ENCODE peak calls at places on chromosome 2, in seven cellular contexts. E, O, F, N, D, L and A are unnamed samples.

GRCh38 chr2:238895901-238896600 is 48.2 kb downstream of the TWIST2 start:
- DNase-seq in E (no peak), O (peak; percentile 94), F (no peak), N (no peak), D (no peak), L (peak; percentile 58), A (peak; percentile 97)

GRCh38 chr2:64420675-64421074 is 33.3 kb upstream of the LGALSL start:
- DNase-seq in E (no peak), O (no peak), F (no peak), N (no peak), D (no peak), L (no peak), A (no peak)

GRCh38 chr2:119240311-119241204 is 16.9 kb downstream of the STEAP3 start:
- DNase-seq in E (peak; percentile 43), O (no peak), F (no peak), N (no peak), D (peak; percentile 77), L (peak; percentile 60), A (peak; percentile 75)

GRCh38 chr2:45173513-45173912 is 164.3 kb upstream of the SIX2 start:
- DNase-seq in E (no peak), O (no peak), F (no peak), N (no peak), D (peak; percentile 97), L (no peak), A (peak; percentile 90)

GRCh38 chr2:174078275-174078674 is 113.1 kb upstream of the SP3 start:
- DNase-seq in E (no peak), O (no peak), F (no peak), N (no peak), D (no peak), L (no peak), A (peak; percentile 25)

GRCh38 chr2:197310940-197311485 is 433 bp upstream of the ANKRD44 start:
- DNase-seq in E (no peak), O (no peak), F (no peak), N (no peak), D (no peak), L (no peak), A (no peak)

GRCh38 chr2:229335877-229336346 is 64.8 kb upstream of the PID1 start:
- DNase-seq in E (no peak), O (no peak), F (no peak), N (no peak), D (no peak), L (no peak), A (no peak)

GRCh38 chr2:26245231-26245732 is 543 bp downstream of the HADHB start:
- DNase-seq in E (peak; percentile 51), O (peak; percentile 69), F (no peak), N (peak; percentile 37), D (peak; percentile 58), L (peak; percentile 66), A (peak; percentile 19)

GRCh38 chr2:223027442-223027841 is 24.5 kb upstream of the KCNE4 start:
- DNase-seq in E (no peak), O (no peak), F (no peak), N (no peak), D (peak; percentile 81), L (no peak), A (peak; percentile 74)

GRCh38 chr2:7517122-7517487 is 599.9 kb downstream of the RNF144A start:
- DNase-seq in E (no peak), O (no peak), F (no peak), N (no peak), D (no peak), L (no peak), A (peak; percentile 60)

GRCh38 chr2:240840435-240841060 is 20.5 kb upstream of the KIF1A start:
- DNase-seq in E (peak; percentile 83), O (no peak), F (peak; percentile 51), N (peak; percentile 62), D (peak; percentile 51), L (peak; percentile 41), A (peak; percentile 57)

GRCh38 chr2:98835831-98836385 is 100.1 kb downstream of the CRACDL start:
- DNase-seq in E (no peak), O (no peak), F (peak; percentile 96), N (no peak), D (no peak), L (no peak), A (no peak)

GRCh38 chr2:86436328-86436727 is 4.8 kb upstream of the KDM3A start:
- DNase-seq in E (no peak), O (no peak), F (no peak), N (no peak), D (no peak), L (no peak), A (no peak)

GRCh38 chr2:109398616-109399015 is 215.2 kb downstream of the SEPTIN10 start:
- DNase-seq in E (no peak), O (no peak), F (no peak), N (no peak), D (no peak), L (no peak), A (no peak)

GRCh38 chr2:172095146-172095904 is 7.4 kb downstream of the DLX2 start:
- DNase-seq in E (no peak), O (peak; percentile 77), F (peak; percentile 80), N (peak; percentile 72), D (peak; percentile 91), L (peak; percentile 59), A (peak; percentile 95)

GRCh38 chr2:19299032-19299431 is 59.4 kb downstream of the OSR1 start:
- DNase-seq in E (no peak), O (no peak), F (no peak), N (no peak), D (no peak), L (no peak), A (no peak)

GRCh38 chr2:233803994-233804393 is 25.9 kb downstream of the MROH2A start:
- DNase-seq in E (no peak), O (peak; percentile 43), F (no peak), N (no peak), D (no peak), L (no peak), A (no peak)

GRCh38 chr2:166805753-166806152 is 82.5 kb upstream of the XIRP2 start:
- DNase-seq in E (no peak), O (no peak), F (no peak), N (no peak), D (no peak), L (no peak), A (no peak)

GRCh38 chr2:127143851-127144782 is 37.2 kb upstream of the BIN1 start:
- DNase-seq in E (peak; percentile 81), O (no peak), F (no peak), N (no peak), D (peak; percentile 16), L (no peak), A (peak; percentile 62)

GRCh38 chr2:214837466-214837865 is 28.0 kb upstream of the BARD1 start:
- DNase-seq in E (no peak), O (no peak), F (no peak), N (no peak), D (no peak), L (no peak), A (no peak)

GRCh38 chr2:140893685-140894084 is 1237.1 kb downstream of the LRP1B start:
- DNase-seq in E (no peak), O (no peak), F (no peak), N (no peak), D (peak; percentile 86), L (no peak), A (peak; percentile 45)

GRCh38 chr2:84427235-84428138 is 31.6 kb downstream of the SUCLG1 start:
- DNase-seq in E (no peak), O (no peak), F (peak; percentile 11), N (no peak), D (peak; percentile 22), L (no peak), A (peak; percentile 79)

GRCh38 chr2:27020337-27020948 is 12.3 kb upstream of the TMEM214 start:
- DNase-seq in E (no peak), O (no peak), F (no peak), N (no peak), D (no peak), L (peak; percentile 70), A (no peak)

GRCh38 chr2:15806801-15807417 is 133.4 kb upstream of the MYCN start:
- DNase-seq in E (no peak), O (no peak), F (no peak), N (no peak), D (no peak), L (no peak), A (no peak)

GRCh38 chr2:218168635-218169462 is 2.1 kb upstream of the CXCR1 start:
- DNase-seq in E (peak; percentile 25), O (peak; percentile 75), F (peak; percentile 76), N (peak; percentile 71), D (peak; percentile 53), L (peak; percentile 64), A (peak; percentile 9)

GRCh38 chr2:218169757-218170546 is 3.2 kb upstream of the CXCR1 start:
- DNase-seq in E (no peak), O (no peak), F (no peak), N (no peak), D (no peak), L (no peak), A (no peak)

GRCh38 chr2:218162817-218163216 is 3.9 kb downstream of the CXCR1 start:
- DNase-seq in E (no peak), O (no peak), F (no peak), N (no peak), D (peak; percentile 57), L (no peak), A (no peak)

GRCh38 chr2:218168016-218168415 is 1.3 kb upstream of the CXCR1 start:
- DNase-seq in E (no peak), O (no peak), F (no peak), N (no peak), D (peak; percentile 57), L (no peak), A (peak; percentile 6)

GRCh38 chr2:218166791-218167190 is at the start of gene CXCR1:
- DNase-seq in E (no peak), O (no peak), F (peak; percentile 67), N (no peak), D (peak; percentile 74), L (no peak), A (no peak)
- TF ChIP-seq CTCF in E (no peak), O (no peak), F (no peak), N (no peak), D (peak; percentile 11), L (no peak), A (no peak)

GRCh38 chr2:111919794-111920608 is 21.6 kb downstream of the MERTK start:
- DNase-seq in E (peak; percentile 63), O (peak; percentile 74), F (peak; percentile 54), N (no peak), D (no peak), L (peak; percentile 81), A (no peak)
- TF ChIP-seq CTCF in E (no peak), O (no peak), F (no peak), N (no peak), D (no peak), L (no peak), A (no peak)

GRCh38 chr2:158478237-158478636 is 21.5 kb downstream of the PKP4 start:
- DNase-seq in E (no peak), O (no peak), F (no peak), N (no peak), D (no peak), L (no peak), A (peak; percentile 65)

GRCh38 chr2:158477202-158477601 is 20.4 kb downstream of the PKP4 start:
- DNase-seq in E (no peak), O (no peak), F (no peak), N (no peak), D (no peak), L (no peak), A (no peak)

GRCh38 chr2:158473719-158474392 is 17.1 kb downstream of the PKP4 start:
- DNase-seq in E (no peak), O (no peak), F (peak; percentile 16), N (no peak), D (no peak), L (no peak), A (no peak)
- TF ChIP-seq CTCF in E (no peak), O (no peak), F (no peak), N (no peak), D (no peak), L (no peak), A (no peak)

GRCh38 chr2:72934683-72935610 is 17.6 kb downstream of the EMX1 start:
- DNase-seq in E (no peak), O (no peak), F (peak; percentile 63), N (peak; percentile 67), D (peak; percentile 98), L (peak; percentile 43), A (no peak)
- TF ChIP-seq CTCF in E (no peak), O (no peak), F (peak; percentile 34), N (peak; percentile 37), D (peak; percentile 50), L (peak; percentile 72), A (peak; percentile 7)